ENCODE peak calls at places on chromosomes 2 and 18, in four cellular contexts. W, E, P and M are unnamed samples.
A peak's percentile ranks its signal among the peaks of the same experiment; 100 is the strongest.

GRCh38 chr2:101125374-101125773 is 25.8 kb downstream of the TBC1D8 start:
- DNase-seq in W (no peak), E (no peak), P (peak; percentile 53), M (no peak)

GRCh38 chr2:69205076-69205475 is 182.0 kb downstream of the GFPT1 start:
- DNase-seq in W (no peak), E (no peak), P (no peak), M (no peak)

GRCh38 chr18:596288-596881 is 403 bp upstream of the CLUL1 start:
- DNase-seq in W (peak; percentile 85), E (no peak), P (peak; percentile 43), M (peak; percentile 77)

GRCh38 chr2:175840261-175840660 is 161.8 kb downstream of the LNPK start:
- DNase-seq in W (no peak), E (no peak), P (no peak), M (no peak)

GRCh38 chr2:118731396-118731795 is 116.1 kb downstream of the EN1 start:
- DNase-seq in W (no peak), E (no peak), P (no peak), M (no peak)

GRCh38 chr2:160493227-160494028 is at the start of gene RBMS1:
- DNase-seq in W (peak; percentile 4), E (no peak), P (peak; percentile 60), M (peak; percentile 73)

GRCh38 chr2:160561551-160562280 is 68.1 kb upstream of the RBMS1 start:
- DNase-seq in W (no peak), E (no peak), P (no peak), M (no peak)

GRCh38 chr2:208827109-208827508 is 420.5 kb downstream of the PTH2R start:
- DNase-seq in W (peak; percentile 15), E (no peak), P (no peak), M (no peak)

GRCh38 chr2:160522951-160523700 is 29.5 kb upstream of the RBMS1 start:
- DNase-seq in W (no peak), E (no peak), P (no peak), M (no peak)

GRCh38 chr18:43125471-43125870 is 10.0 kb upstream of the RIT2 start:
- DNase-seq in W (no peak), E (no peak), P (no peak), M (no peak)

GRCh38 chr2:230737791-230738226 is 25.2 kb downstream of the CAB39 start:
- DNase-seq in W (no peak), E (no peak), P (no peak), M (no peak)

GRCh38 chr2:86039963-86040655 is 65.6 kb downstream of the POLR1A start:
- DNase-seq in W (no peak), E (no peak), P (no peak), M (no peak)
- TF ChIP-seq CBFB in W (no peak), E (no peak), P (no peak), M (no peak)

GRCh38 chr2:29335391-29335790 is 220.2 kb downstream of the CLIP4 start:
- DNase-seq in W (no peak), E (no peak), P (no peak), M (no peak)
- TF ChIP-seq TCF7 in W (no peak), E (no peak), P (no peak), M (no peak)

GRCh38 chr2:171013851-171014250 is 84.8 kb downstream of the GORASP2 start:
- DNase-seq in W (no peak), E (no peak), P (no peak), M (no peak)

GRCh38 chr2:171016125-171016524 is 87.1 kb downstream of the GORASP2 start:
- DNase-seq in W (no peak), E (no peak), P (no peak), M (no peak)

GRCh38 chr2:171018522-171018921 is 89.5 kb downstream of the GORASP2 start:
- DNase-seq in W (no peak), E (peak; percentile 27), P (no peak), M (no peak)
- TF ChIP-seq MAX in W (no peak), E (no peak), P (no peak), M (no peak)

GRCh38 chr18:5986257-5986909 is 91.1 kb upstream of the TMEM200C start:
- DNase-seq in W (no peak), E (no peak), P (no peak), M (no peak)
- TF ChIP-seq CBFB in W (no peak), E (no peak), P (no peak), M (no peak)

DNA sequence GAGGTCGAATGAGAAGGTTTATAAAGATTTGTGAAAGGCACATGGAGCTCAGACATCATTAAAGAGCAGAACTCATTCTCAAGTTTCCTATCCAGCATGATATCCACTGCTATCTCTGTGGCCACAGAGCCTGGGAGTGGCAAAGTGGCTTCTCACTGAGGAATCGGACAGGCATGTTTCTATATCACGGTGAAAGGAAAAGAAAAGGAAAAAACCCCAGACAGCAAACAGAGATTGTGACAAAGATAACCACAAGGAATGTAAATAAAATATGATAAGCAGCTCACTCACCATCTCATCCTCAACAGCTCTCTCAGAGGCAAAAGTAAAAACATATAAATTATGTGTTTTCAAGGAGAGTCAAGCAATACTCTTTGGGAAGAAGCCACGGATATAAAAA is 2.5 kb downstream of the PID1 start:
- DNase-seq in W (no peak), E (no peak), P (no peak), M (no peak)
- TF ChIP-seq TCF7 in W (no peak), E (no peak), P (no peak), M (no peak)